ENCODE peak calls at places on chromosomes 12 and 14, in seven cellular contexts. One of them, this sample, is unnamed.

GRCh38 chr12:132571051-132571450 is 39.3 kb downstream of the LRCOL1 start:
- DNase-seq in globus pallidus: no peak
- DNase-seq in left ventricle myocardium inferior: no peak
- DNase-seq in naive thymus-derived CD8-positive, alpha-beta T cell: no peak
- DNase-seq in HuH-7.5: no peak
- DNase-seq in stomach: no peak
- DNase-seq in germinal center: no peak
- DNase-seq in this sample: no peak

GRCh38 chr14:104393199-104393897 is 186.2 kb upstream of the C14orf180 start:
- DNase-seq in naive thymus-derived CD8-positive, alpha-beta T cell: no peak
- DNase-seq in left ventricle myocardium inferior: peak
- DNase-seq in globus pallidus: no peak
- DNase-seq in stomach: peak
- DNase-seq in HuH-7.5: no peak
- DNase-seq in germinal center: no peak
- DNase-seq in this sample: no peak

GRCh38 chr14:38255673-38256357 is at the start of gene CLEC14A:
- DNase-seq in globus pallidus: peak
- DNase-seq in HuH-7.5: no peak
- DNase-seq in left ventricle myocardium inferior: peak
- DNase-seq in stomach: no peak
- DNase-seq in naive thymus-derived CD8-positive, alpha-beta T cell: peak
- DNase-seq in germinal center: peak
- DNase-seq in this sample: no peak

GRCh38 chr12:58416211-58416610 is 474.8 kb downstream of the ATP23 start:
- DNase-seq in stomach: no peak
- DNase-seq in HuH-7.5: no peak
- DNase-seq in left ventricle myocardium inferior: no peak
- DNase-seq in naive thymus-derived CD8-positive, alpha-beta T cell: no peak
- DNase-seq in germinal center: no peak
- DNase-seq in globus pallidus: no peak
- DNase-seq in this sample: no peak

GRCh38 chr12:123070267-123071081 is 80.4 kb downstream of the PITPNM2 start:
- DNase-seq in globus pallidus: no peak
- DNase-seq in germinal center: no peak
- DNase-seq in stomach: no peak
- DNase-seq in HuH-7.5: no peak
- DNase-seq in naive thymus-derived CD8-positive, alpha-beta T cell: no peak
- DNase-seq in left ventricle myocardium inferior: no peak
- DNase-seq in this sample: no peak

GRCh38 chr12:124738636-124739467 is 124.8 kb downstream of the SCARB1 start:
- DNase-seq in globus pallidus: no peak
- DNase-seq in HuH-7.5: no peak
- DNase-seq in germinal center: no peak
- DNase-seq in naive thymus-derived CD8-positive, alpha-beta T cell: no peak
- DNase-seq in left ventricle myocardium inferior: no peak
- DNase-seq in stomach: peak
- DNase-seq in this sample: no peak

GRCh38 chr12:40692617-40693502 is 621 bp downstream of the CNTN1 start:
- DNase-seq in HuH-7.5: no peak
- DNase-seq in naive thymus-derived CD8-positive, alpha-beta T cell: no peak
- DNase-seq in left ventricle myocardium inferior: no peak
- DNase-seq in globus pallidus: no peak
- DNase-seq in germinal center: no peak
- DNase-seq in stomach: no peak
- DNase-seq in this sample: no peak

GRCh38 chr14:68546839-68547238 is 246.0 kb downstream of the ZFP36L1 start:
- DNase-seq in HuH-7.5: no peak
- DNase-seq in germinal center: no peak
- DNase-seq in left ventricle myocardium inferior: no peak
- DNase-seq in stomach: no peak
- DNase-seq in globus pallidus: no peak
- DNase-seq in naive thymus-derived CD8-positive, alpha-beta T cell: no peak
- DNase-seq in this sample: no peak

GRCh38 chr12:69880566-69880965 is 55.5 kb downstream of the MYRFL start:
- DNase-seq in germinal center: no peak
- DNase-seq in left ventricle myocardium inferior: no peak
- DNase-seq in globus pallidus: no peak
- DNase-seq in naive thymus-derived CD8-positive, alpha-beta T cell: no peak
- DNase-seq in stomach: no peak
- DNase-seq in HuH-7.5: no peak
- DNase-seq in this sample: no peak

GRCh38 chr14:91570021-91570420 is 59.9 kb upstream of the PPP4R3A start:
- DNase-seq in HuH-7.5: no peak
- DNase-seq in germinal center: no peak
- DNase-seq in globus pallidus: no peak
- DNase-seq in naive thymus-derived CD8-positive, alpha-beta T cell: no peak
- DNase-seq in stomach: no peak
- DNase-seq in left ventricle myocardium inferior: no peak
- DNase-seq in this sample: no peak

GRCh38 chr12:52637299-52637698 is 14.7 kb downstream of the KRT2 start:
- DNase-seq in stomach: no peak
- DNase-seq in naive thymus-derived CD8-positive, alpha-beta T cell: no peak
- DNase-seq in germinal center: no peak
- DNase-seq in globus pallidus: no peak
- DNase-seq in HuH-7.5: no peak
- DNase-seq in left ventricle myocardium inferior: no peak
- DNase-seq in this sample: no peak

GRCh38 chr14:104923596-104924420 is 871 bp upstream of the PLD4 start:
- DNase-seq in globus pallidus: no peak
- DNase-seq in naive thymus-derived CD8-positive, alpha-beta T cell: no peak
- DNase-seq in HuH-7.5: no peak
- DNase-seq in stomach: no peak
- DNase-seq in left ventricle myocardium inferior: no peak
- DNase-seq in germinal center: peak
- DNase-seq in this sample: peak

GRCh38 chr12:131327521-131328488 is 374.1 kb downstream of the ADGRD1 start:
- DNase-seq in naive thymus-derived CD8-positive, alpha-beta T cell: no peak
- DNase-seq in HuH-7.5: no peak
- DNase-seq in stomach: no peak
- DNase-seq in globus pallidus: no peak
- DNase-seq in germinal center: no peak
- DNase-seq in left ventricle myocardium inferior: no peak
- DNase-seq in this sample: no peak

GRCh38 chr12:953776-954175 is 4.3 kb upstream of the RAD52 start:
- DNase-seq in left ventricle myocardium inferior: no peak
- DNase-seq in HuH-7.5: no peak
- DNase-seq in stomach: no peak
- DNase-seq in germinal center: no peak
- DNase-seq in naive thymus-derived CD8-positive, alpha-beta T cell: no peak
- DNase-seq in globus pallidus: no peak
- DNase-seq in this sample: no peak

GRCh38 chr12:107362960-107363359 is 269.6 kb upstream of the CRY1 start:
- DNase-seq in stomach: no peak
- DNase-seq in HuH-7.5: no peak
- DNase-seq in left ventricle myocardium inferior: no peak
- DNase-seq in germinal center: no peak
- DNase-seq in globus pallidus: no peak
- DNase-seq in naive thymus-derived CD8-positive, alpha-beta T cell: no peak
- DNase-seq in this sample: no peak

GRCh38 chr12:14257303-14257733 is 108.2 kb upstream of the ATF7IP start:
- DNase-seq in HuH-7.5: no peak
- DNase-seq in stomach: no peak
- DNase-seq in globus pallidus: no peak
- DNase-seq in naive thymus-derived CD8-positive, alpha-beta T cell: no peak
- DNase-seq in germinal center: no peak
- DNase-seq in left ventricle myocardium inferior: peak
- DNase-seq in this sample: no peak

GRCh38 chr12:102167821-102168605 is 29.6 kb downstream of the PMCH start:
- DNase-seq in stomach: no peak
- DNase-seq in left ventricle myocardium inferior: no peak
- DNase-seq in germinal center: no peak
- DNase-seq in naive thymus-derived CD8-positive, alpha-beta T cell: no peak
- DNase-seq in HuH-7.5: no peak
- DNase-seq in globus pallidus: no peak
- DNase-seq in this sample: peak

GRCh38 chr12:23349550-23349949 is 599.9 kb downstream of the SOX5 start:
- DNase-seq in left ventricle myocardium inferior: no peak
- DNase-seq in stomach: no peak
- DNase-seq in HuH-7.5: no peak
- DNase-seq in germinal center: no peak
- DNase-seq in globus pallidus: no peak
- DNase-seq in naive thymus-derived CD8-positive, alpha-beta T cell: no peak
- DNase-seq in this sample: no peak

GRCh38 chr12:109188108-109188712 is 71.8 kb downstream of the ACACB start:
- DNase-seq in naive thymus-derived CD8-positive, alpha-beta T cell: no peak
- DNase-seq in left ventricle myocardium inferior: no peak
- DNase-seq in HuH-7.5: no peak
- DNase-seq in stomach: no peak
- DNase-seq in globus pallidus: no peak
- DNase-seq in germinal center: no peak
- DNase-seq in this sample: no peak

GRCh38 chr14:52342849-52343606 is 28.9 kb downstream of the PTGER2 start:
- DNase-seq in HuH-7.5: no peak
- DNase-seq in left ventricle myocardium inferior: no peak
- DNase-seq in naive thymus-derived CD8-positive, alpha-beta T cell: no peak
- DNase-seq in germinal center: no peak
- DNase-seq in stomach: no peak
- DNase-seq in globus pallidus: no peak
- DNase-seq in this sample: no peak

This sample was measured in GM20000.